ENCODE peak calls at places on chromosome 5, in nine cellular contexts. R is stimulated activated naive B cell treated with anti-CD40 and anti-IgM and Interleukin-4, amounts not matched to agents 10 μg/mL and 1 μg/mL and 100 μg/mL, for 72 hours; T is nucleus accumbens; S is ecto neural progenitor cell; D is amniotic stem cell; N is germinal center; U is MCF 10A; W is skeletal muscle cell; P is transverse colon. K is an unnamed sample.

GRCh38 chr5:67221487-67222242 is 25.1 kb upstream of the CD180 start:
- DNase-seq in W (no peak), U (no peak), N (peak; percentile 36), P (peak; percentile 19), S (no peak), R (peak; percentile 51), D (no peak), T (no peak), K (no peak)

GRCh38 chr5:79806741-79807140 is 117.1 kb downstream of the CMYA5 start:
- DNase-seq in N (no peak), T (peak; percentile 54), R (no peak), D (no peak), P (no peak), S (no peak), U (no peak), W (no peak), K (no peak)

GRCh38 chr5:154606675-154607321 is 128.8 kb upstream of the HAND1 start:
- DNase-seq in U (no peak), P (no peak), R (no peak), S (no peak), N (no peak), D (no peak), W (no peak), T (no peak), K (peak; percentile 29)

GRCh38 chr5:116498478-116498877 is 76.1 kb downstream of the SEMA6A start:
- DNase-seq in N (no peak), W (no peak), S (no peak), T (no peak), U (no peak), R (no peak), P (peak; percentile 32), D (no peak), K (no peak)

GRCh38 chr5:135391869-135392255 is 7.2 kb downstream of the MACROH2A1 start:
- DNase-seq in N (no peak), D (no peak), P (no peak), W (no peak), U (no peak), S (no peak), T (no peak), R (no peak), K (no peak)

GRCh38 chr5:9617191-9617590 is 13.0 kb downstream of the TAS2R1 start:
- DNase-seq in U (no peak), W (no peak), P (no peak), R (no peak), S (no peak), N (no peak), T (no peak), D (no peak), K (no peak)

GRCh38 chr5:136123236-136123768 is 9.3 kb upstream of the SMAD5 start:
- DNase-seq in R (no peak), U (peak; percentile 76), T (no peak), D (no peak), P (peak; percentile 33), S (no peak), N (no peak), W (no peak), K (peak; percentile 26)

GRCh38 chr5:142767925-142768324 is 2.3 kb upstream of the ARHGAP26 start:
- DNase-seq in T (no peak), R (no peak), P (no peak), W (no peak), N (no peak), D (no peak), S (no peak), U (no peak), K (no peak)

GRCh38 chr5:74294231-74294705 is 346.3 kb downstream of the ENC1 start:
- DNase-seq in R (peak; percentile 74), N (no peak), U (peak; percentile 19), P (no peak), D (no peak), S (no peak), W (no peak), T (peak; percentile 24), K (no peak)

GRCh38 chr5:31939151-31939550 is 235.0 kb downstream of the GOLPH3 start:
- DNase-seq in S (no peak), P (no peak), N (no peak), R (no peak), W (no peak), T (no peak), D (no peak), U (peak; percentile 99), K (no peak)

GRCh38 chr5:160380041-160380440 is 9.6 kb upstream of the C1QTNF2 start:
- DNase-seq in R (no peak), D (no peak), N (no peak), T (no peak), P (no peak), S (no peak), U (no peak), W (no peak), K (no peak)

GRCh38 chr5:180389252-180390101 is 36.3 kb upstream of the GFPT2 start:
- DNase-seq in W (no peak), P (no peak), T (no peak), D (no peak), U (no peak), N (no peak), S (no peak), R (no peak), K (no peak)

GRCh38 chr5:134122530-134122929 is 8.0 kb downstream of the TCF7 start:
- DNase-seq in P (peak; percentile 57), W (no peak), S (no peak), U (no peak), R (no peak), T (no peak), D (no peak), N (no peak), K (no peak)

GRCh38 chr5:81820315-81820636 is 69.4 kb upstream of the SSBP2 start:
- DNase-seq in D (no peak), U (no peak), R (no peak), S (no peak), P (no peak), T (no peak), N (no peak), W (no peak), K (no peak)

GRCh38 chr5:134554319-134555222 is 29.1 kb downstream of the JADE2 start:
- DNase-seq in U (peak; percentile 84), S (no peak), T (peak; percentile 18), N (peak; percentile 69), P (peak; percentile 44), R (peak; percentile 75), W (peak; percentile 58), D (no peak), K (peak; percentile 92)

GRCh38 chr5:74947961-74948613 is 81.9 kb upstream of the FAM169A start:
- DNase-seq in U (no peak), W (no peak), P (no peak), T (no peak), R (no peak), S (no peak), D (no peak), N (no peak), K (no peak)

GRCh38 chr5:23208959-23209431 is 298.4 kb upstream of the PRDM9 start:
- DNase-seq in R (peak; percentile 5), D (no peak), P (no peak), S (peak; percentile 45), W (no peak), N (peak; percentile 6), U (peak; percentile 76), T (no peak), K (no peak)

GRCh38 chr5:96629774-96630173 is 32.4 kb upstream of the CAST start:
- DNase-seq in W (peak; percentile 96), U (peak; percentile 95), P (no peak), T (no peak), S (no peak), D (peak; percentile 46), N (no peak), R (no peak), K (peak; percentile 65)

GRCh38 chr5:59249726-59250125 is 643.8 kb downstream of the PDE4D start:
- DNase-seq in P (no peak), R (no peak), S (no peak), N (no peak), D (no peak), T (no peak), U (no peak), W (no peak), K (no peak)

GRCh38 chr5:119366537-119366874 is 10.7 kb downstream of the TNFAIP8 start:
- DNase-seq in U (no peak), D (no peak), T (no peak), W (no peak), P (no peak), S (no peak), R (no peak), N (no peak), K (no peak)

GRCh38 chr5:141903261-141903660 is 20.4 kb upstream of the DELE1 start:
- DNase-seq in U (no peak), T (no peak), S (no peak), W (no peak), P (no peak), N (no peak), D (no peak), R (no peak), K (peak; percentile 22)

K was measured in SJSA1.